ENCODE peak calls at places on chromosomes 7 and 10, in seven cellular contexts. M is gastroesophageal sphincter; I is aorta; P is activated CD4-positive, alpha-beta T cell treated with anti-CD3 and anti-CD28 coated beads for 36 hours; S is foreskin keratinocyte; N is natural killer cell; C is activated naive CD8-positive, alpha-beta T cell treated with anti-CD3 and anti-CD28 coated beads, Interleukin-2, amount 50 U/mL, for 24 hours. V is an unnamed sample.

GRCh38 chr7:99498546-99498944 is 1.5 kb downstream of the ZNF394 start:
- ATAC-seq in S (no peak), M (no peak), N (no peak), I (no peak), P (no peak), C (no peak), V (no peak)

GRCh38 chr7:29063872-29064271 is 82.5 kb downstream of the CPVL start:
- ATAC-seq in C (no peak), S (no peak), I (no peak), P (no peak), N (no peak), M (no peak), V (no peak)

GRCh38 chr7:80135306-80136104 is 874 bp downstream of the GNAI1 start:
- ATAC-seq in P (peak; percentile 16), N (peak; percentile 29), M (peak; percentile 27), S (peak; percentile 1), I (peak; percentile 67), C (peak; percentile 18), V (no peak)

GRCh38 chr7:9192969-9193368 is 759.6 kb downstream of the NXPH1 start:
- ATAC-seq in C (no peak), P (no peak), M (no peak), N (no peak), S (no peak), I (no peak), V (no peak)

GRCh38 chr10:32112055-32112454 is 55.8 kb upstream of the KIF5B start:
- ATAC-seq in I (peak; percentile 80), M (no peak), S (peak; percentile 82), P (no peak), N (no peak), C (no peak), V (no peak)

GRCh38 chr10:33363112-33363511 is 28.6 kb upstream of the NRP1 start:
- ATAC-seq in S (no peak), C (no peak), P (no peak), M (no peak), I (no peak), N (no peak), V (no peak)

GRCh38 chr7:43439631-43440401 is 143.1 kb upstream of the STK17A start:
- ATAC-seq in I (no peak), P (peak; percentile 73), S (peak; percentile 61), N (peak; percentile 44), M (no peak), C (peak; percentile 52), V (peak; percentile 57)

GRCh38 chr7:106447318-106447847 is 162.6 kb upstream of the NAMPT start:
- ATAC-seq in M (no peak), N (no peak), P (no peak), C (no peak), I (no peak), S (no peak), V (no peak)

GRCh38 chr7:45080958-45081669 is 7.7 kb downstream of the NACAD start:
- ATAC-seq in M (no peak), P (no peak), N (no peak), I (no peak), C (no peak), S (no peak), V (no peak)

GRCh38 chr7:157690833-157691382 is 354.1 kb downstream of the DNAJB6 start:
- ATAC-seq in S (no peak), C (peak; percentile 16), P (peak; percentile 47), I (peak; percentile 55), M (peak; percentile 90), N (no peak), V (peak; percentile 19)

GRCh38 chr7:29587195-29587808 is 23.7 kb downstream of the PRR15 start:
- ATAC-seq in P (no peak), S (no peak), M (no peak), N (no peak), C (no peak), I (no peak), V (no peak)